ENCODE peak calls at places on chromosomes 13 and 19, in eight cellular contexts. J is upper lobe of left lung, Z is esophagus squamous epithelium, X is GM06990, D is NB4, Q is ascending aorta, A is heart right ventricle, G is fibroblast of lung. V is an unnamed sample.

GRCh38 chr13:76223565-76223964 is 587.4 kb downstream of the LMO7 start:
- DNase-seq in G (no peak), D (no peak), X (no peak), Q (no peak), Z (no peak), J (no peak), A (no peak), V (no peak)

GRCh38 chr13:110341445-110342247 is 34.6 kb downstream of the COL4A2 start:
- DNase-seq in X (no peak), Q (no peak), A (peak), J (no peak), D (no peak), Z (no peak), G (peak), V (peak)

GRCh38 chr13:77429320-77430142 is 102.6 kb upstream of the MYCBP2 start:
- DNase-seq in A (no peak), D (no peak), G (peak), J (no peak), Q (no peak), Z (no peak), X (peak), V (no peak)

GRCh38 chr13:50910483-50910805 is 853 bp downstream of the RNASEH2B start:
- DNase-seq in Q (no peak), G (peak), A (no peak), D (peak), J (no peak), Z (no peak), X (no peak), V (no peak)

GRCh38 chr13:107370036-107370785 is 802.3 kb upstream of the ARGLU1 start:
- DNase-seq in J (no peak), Z (no peak), G (peak), D (no peak), Q (no peak), X (no peak), A (no peak), V (no peak)

GRCh38 chr19:39765091-39766076 is 13.3 kb upstream of the LEUTX start:
- DNase-seq in D (peak), Q (no peak), Z (no peak), A (no peak), J (no peak), X (no peak), G (peak), V (peak)

GRCh38 chr19:12985049-12985776 is 10.1 kb upstream of the NFIX start:
- DNase-seq in D (peak), A (peak), X (no peak), Q (peak), J (peak), Z (no peak), G (peak), V (peak)

GRCh38 chr13:42796747-42797356 is 15.5 kb downstream of the FAM216B start:
- DNase-seq in G (no peak), D (no peak), J (no peak), X (no peak), Z (no peak), A (no peak), Q (no peak), V (no peak)

GRCh38 chr19:7346488-7346971 is 2.2 kb upstream of the ARHGEF18 start:
- DNase-seq in D (peak), A (no peak), Z (no peak), Q (no peak), X (peak), G (no peak), J (no peak), V (no peak)

GRCh38 chr13:45108716-45109706 is 11.3 kb upstream of the GTF2F2 start:
- DNase-seq in Z (no peak), G (peak), A (no peak), J (no peak), D (peak), Q (no peak), X (peak), V (peak)

GRCh38 chr13:32225494-32225931 is 89.7 kb downstream of the ZAR1L start:
- DNase-seq in A (no peak), X (no peak), Q (no peak), G (peak), J (no peak), D (no peak), Z (no peak), V (no peak)

GRCh38 chr19:15010497-15011255 is 31.0 kb upstream of the SLC1A6 start:
- DNase-seq in Q (no peak), X (no peak), Z (no peak), G (no peak), D (no peak), J (peak), A (no peak), V (no peak)

GRCh38 chr19:32406161-32407003 is 812 bp downstream of the DPY19L3 start:
- DNase-seq in A (no peak), G (no peak), J (peak), Z (no peak), X (no peak), D (no peak), Q (no peak), V (no peak)

GRCh38 chr13:72205773-72206172 is 338.8 kb upstream of the DACH1 start:
- DNase-seq in G (peak), D (no peak), Z (no peak), X (no peak), J (no peak), A (no peak), Q (no peak), V (no peak)

GRCh38 chr19:44753932-44754742 is 5.6 kb downstream of the BCL3 start:
- DNase-seq in G (peak), Z (peak), J (peak), X (peak), D (peak), A (peak), Q (peak), V (peak)

GRCh38 chr13:26560456-26560855 is 3.0 kb downstream of the WASF3 start:
- DNase-seq in Q (no peak), D (no peak), Z (no peak), G (no peak), A (no peak), J (no peak), X (no peak), V (no peak)

GRCh38 chr13:46321494-46322225 is 65.4 kb downstream of the RUBCNL start:
- DNase-seq in Z (no peak), D (peak), A (peak), Q (no peak), J (no peak), X (no peak), G (peak), V (peak)

GRCh38 chr19:3154957-3155736 is 19.3 kb downstream of the GNA15 start:
- DNase-seq in Q (peak), Z (peak), A (peak), D (peak), J (no peak), X (peak), G (peak), V (peak)

GRCh38 chr13:49110122-49110831 is 109.9 kb upstream of the MLNR start:
- DNase-seq in Z (peak), J (no peak), D (peak), G (peak), A (peak), Q (peak), X (peak), V (peak)

GRCh38 chr13:83929147-83929546 is 46.9 kb upstream of the SLITRK1 start:
- DNase-seq in D (no peak), Q (no peak), A (no peak), Z (no peak), G (no peak), X (no peak), J (no peak), V (no peak)

GRCh38 chr19:30968210-30968609 is 381.0 kb downstream of the TSHZ3 start:
- DNase-seq in D (no peak), G (no peak), X (no peak), Q (no peak), Z (no peak), J (no peak), A (no peak), V (no peak)
- TF ChIP-seq CTCF in D (no peak), G (no peak), X (no peak), Q (no peak), Z (no peak), J (no peak), A (no peak), V (no peak)

GRCh38 chr19:16970821-16971220 is 55.8 kb downstream of the CPAMD8 start:
- DNase-seq in X (no peak), Z (no peak), Q (no peak), A (no peak), D (peak), J (no peak), G (no peak), V (no peak)

DNA sequence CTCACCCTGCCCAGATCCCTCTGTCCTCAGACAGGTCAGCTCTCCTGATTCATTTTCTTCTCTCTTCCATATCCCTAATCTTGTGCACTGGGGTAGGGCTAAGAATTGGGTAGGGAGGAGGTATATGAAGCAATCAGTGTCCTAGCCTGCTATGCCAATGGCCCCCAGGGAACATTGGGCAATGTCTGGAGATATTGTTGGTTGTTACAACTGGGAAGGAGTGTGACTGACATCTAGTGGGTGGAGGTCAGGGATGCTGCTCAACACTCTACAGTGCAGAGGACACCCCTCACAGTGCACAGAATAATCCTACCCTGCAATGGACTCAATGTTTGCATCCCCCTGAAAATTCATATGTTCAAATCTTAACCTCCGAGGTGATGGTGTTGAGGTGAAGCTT is 57.5 kb downstream of the CPAMD8 start:
- DNase-seq in Q (no peak), Z (no peak), J (no peak), X (no peak), G (no peak), A (no peak), D (peak), V (no peak)
- TF ChIP-seq CTCF in Q (no peak), Z (peak), J (peak), X (no peak), G (no peak), A (no peak), D (peak), V (no peak)

GRCh38 chr13:67410645-67411044 is 180.5 kb upstream of the PCDH9 start:
- DNase-seq in Q (no peak), X (no peak), G (no peak), Z (no peak), J (no peak), D (no peak), A (no peak), V (no peak)

GRCh38 chr13:67421475-67421874 is 191.3 kb upstream of the PCDH9 start:
- DNase-seq in D (peak), X (no peak), G (no peak), J (no peak), Z (no peak), Q (no peak), A (no peak), V (no peak)

GRCh38 chr13:67416047-67416925 is 186.2 kb upstream of the PCDH9 start:
- DNase-seq in D (peak), Q (no peak), X (no peak), A (no peak), G (peak), Z (no peak), J (peak), V (no peak)
- TF ChIP-seq CTCF in D (peak), Q (no peak), X (peak), A (peak), G (peak), Z (no peak), J (peak), V (no peak)

GRCh38 chr13:99085846-99086148 is 107.9 kb upstream of the DOCK9 start:
- DNase-seq in Q (no peak), A (no peak), J (no peak), D (no peak), X (no peak), G (no peak), Z (no peak), V (no peak)

GRCh38 chr13:99086149-99086868 is 108.4 kb upstream of the DOCK9 start:
- DNase-seq in J (peak), A (peak), X (peak), Z (no peak), D (peak), G (peak), Q (no peak), V (peak)

GRCh38 chr13:99087954-99088491 is 110.2 kb upstream of the DOCK9 start:
- DNase-seq in Q (no peak), D (no peak), Z (no peak), X (no peak), G (no peak), J (no peak), A (no peak), V (peak)

GRCh38 chr13:99086869-99087129 is 108.9 kb upstream of the DOCK9 start:
- DNase-seq in Q (no peak), G (peak), D (no peak), J (no peak), Z (no peak), A (no peak), X (no peak), V (peak)

GRCh38 chr13:99087130-99087953 is 109.5 kb upstream of the DOCK9 start:
- DNase-seq in G (peak), A (peak), D (no peak), J (peak), X (peak), Z (peak), Q (peak), V (peak)
- TF ChIP-seq CTCF in G (peak), A (peak), D (no peak), J (no peak), X (peak), Z (peak), Q (no peak), V (no peak)

GRCh38 chr19:58338825-58339558 is 12.2 kb downstream of the ZSCAN22 start:
- DNase-seq in A (no peak), D (no peak), X (no peak), Z (no peak), Q (no peak), G (peak), J (peak), V (no peak)
- TF ChIP-seq CTCF in A (no peak), D (no peak), X (no peak), Z (no peak), Q (no peak), G (no peak), J (no peak), V (no peak)

GRCh38 chr19:58400916-58401824 is 5.7 kb downstream of the RNF225 start:
- DNase-seq in G (peak), Q (peak), J (peak), D (peak), A (peak), Z (peak), X (peak), V (peak)
- TF ChIP-seq CTCF in G (no peak), Q (no peak), J (no peak), D (no peak), A (peak), Z (no peak), X (no peak), V (peak)

V was measured in thyroid gland.